ENCODE peak calls at places on chromosome 12, in four cellular contexts. One of them, this sample, is unnamed.
A peak's percentile ranks its signal among the peaks of the same experiment; 100 is the strongest.

GRCh38 chr12:2177003-2177402 is 124.2 kb downstream of the CACNA1C start:
- DNase-seq in IMR-90: no peak
- DNase-seq in H1: no peak
- DNase-seq in H9: no peak
- DNase-seq in this sample: no peak

GRCh38 chr12:3206536-3207072 is 129.4 kb downstream of the TSPAN9 start:
- DNase-seq in IMR-90: no peak
- DNase-seq in H9: no peak
- DNase-seq in H1: no peak
- DNase-seq in this sample: no peak

GRCh38 chr12:78880078-78880477 is 15.5 kb downstream of the SYT1 start:
- DNase-seq in IMR-90: peak; percentile 1
- DNase-seq in H1: no peak
- DNase-seq in H9: no peak
- DNase-seq in this sample: peak; percentile 80

GRCh38 chr12:48853228-48853688 is 1.3 kb upstream of the DDX23 start:
- DNase-seq in H1: peak; percentile 49
- DNase-seq in IMR-90: peak; percentile 89
- DNase-seq in H9: peak; percentile 88
- DNase-seq in this sample: peak; percentile 94

GRCh38 chr12:122040579-122041386 is 19.1 kb downstream of the BCL7A start:
- DNase-seq in H9: no peak
- DNase-seq in H1: no peak
- DNase-seq in IMR-90: no peak
- DNase-seq in this sample: no peak

GRCh38 chr12:66242261-66242760 is 53.3 kb downstream of the IRAK3 start:
- DNase-seq in H1: no peak
- DNase-seq in H9: no peak
- DNase-seq in IMR-90: no peak
- DNase-seq in this sample: no peak

GRCh38 chr12:74646831-74647230 is 109.2 kb downstream of the ATXN7L3B start:
- DNase-seq in H9: no peak
- DNase-seq in H1: no peak
- DNase-seq in IMR-90: no peak
- DNase-seq in this sample: peak; percentile 10

GRCh38 chr12:55720894-55721444 is 776 bp downstream of the RDH5 start:
- DNase-seq in IMR-90: peak; percentile 91
- DNase-seq in H9: peak; percentile 84
- DNase-seq in H1: no peak
- DNase-seq in this sample: no peak

GRCh38 chr12:79023784-79024183 is 159.2 kb downstream of the SYT1 start:
- DNase-seq in IMR-90: peak; percentile 13
- DNase-seq in H9: no peak
- DNase-seq in H1: no peak
- DNase-seq in this sample: no peak

GRCh38 chr12:123076604-123077297 is 74.1 kb downstream of the PITPNM2 start:
- DNase-seq in H9: no peak
- DNase-seq in IMR-90: no peak
- DNase-seq in H1: no peak
- DNase-seq in this sample: no peak

GRCh38 chr12:60174914-60175313 is 579.1 kb downstream of the SLC16A7 start:
- DNase-seq in H1: no peak
- DNase-seq in IMR-90: peak; percentile 40
- DNase-seq in H9: no peak
- DNase-seq in this sample: no peak

GRCh38 chr12:46663297-46663696 is 162.5 kb downstream of the SLC38A4 start:
- DNase-seq in H1: no peak
- DNase-seq in IMR-90: no peak
- DNase-seq in H9: no peak
- DNase-seq in this sample: no peak

GRCh38 chr12:90449611-90450010 is 505.4 kb downstream of the CCER1 start:
- DNase-seq in H1: no peak
- DNase-seq in IMR-90: no peak
- DNase-seq in H9: no peak
- DNase-seq in this sample: no peak
- H3K56ac ChIP-seq in H1: no peak overlapping the region
- H3K56ac ChIP-seq in IMR-90: no peak overlapping the region
- H3K56ac ChIP-seq in H9: no peak overlapping the region
- H3K56ac ChIP-seq in this sample: no peak overlapping the region

DNA sequence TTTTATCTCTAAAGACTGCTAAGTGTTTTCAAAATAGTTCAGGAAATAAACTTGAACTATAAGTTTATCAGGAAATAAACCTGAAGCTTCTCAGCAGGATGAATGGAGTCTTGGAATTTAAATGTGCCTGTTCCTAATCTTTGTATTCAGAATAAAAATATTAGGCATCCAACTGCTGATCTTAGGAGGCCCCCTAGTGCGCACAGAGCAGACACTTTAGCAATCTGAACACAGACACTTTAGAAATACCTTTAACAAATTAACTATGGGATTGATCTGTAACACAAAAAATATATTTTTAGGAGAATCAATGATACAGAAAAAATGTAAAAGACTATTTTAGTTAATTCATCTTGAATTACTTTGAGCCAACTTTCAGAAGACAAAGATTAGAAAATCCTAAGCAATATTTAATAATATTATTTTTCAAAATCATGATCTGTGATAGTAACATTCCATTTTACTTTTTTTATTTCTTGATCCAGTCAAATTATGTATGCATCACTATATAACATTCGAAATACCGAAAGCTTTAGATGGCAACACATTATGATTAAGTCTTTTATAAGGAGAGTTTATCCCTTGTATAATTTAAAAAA is 80.9 kb downstream of the SLC41A2 start:
- DNase-seq in IMR-90: peak; percentile 49
- DNase-seq in H9: no peak
- DNase-seq in H1: no peak
- DNase-seq in this sample: peak; percentile 8
- H3K56ac ChIP-seq in IMR-90: no peak overlapping the region
- H3K56ac ChIP-seq in H9: no peak overlapping the region
- H3K56ac ChIP-seq in H1: no peak overlapping the region
- H3K56ac ChIP-seq in this sample: no peak overlapping the region

DNA sequence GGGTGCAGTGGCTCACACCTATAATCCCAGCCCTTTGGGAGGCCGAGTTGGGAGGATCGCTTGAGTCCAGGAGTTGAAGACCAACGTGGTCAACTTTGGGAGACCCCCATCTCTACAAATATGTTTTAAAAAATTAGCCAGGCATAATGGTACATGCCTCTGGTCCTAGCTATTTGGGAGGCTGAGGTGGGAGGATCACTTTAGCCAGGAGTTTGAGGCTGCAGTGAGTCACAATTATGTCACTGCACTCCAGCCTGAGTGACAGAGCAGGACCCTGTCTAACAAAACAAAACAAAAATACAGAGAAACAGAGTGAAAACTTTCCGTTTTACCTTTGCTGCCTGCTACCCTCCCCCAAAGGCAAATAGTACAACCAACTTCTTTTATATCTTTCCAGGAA is 60.2 kb downstream of the SRGAP1 start:
- DNase-seq in H1: no peak
- DNase-seq in IMR-90: no peak
- DNase-seq in H9: no peak
- DNase-seq in this sample: no peak
- H3K56ac ChIP-seq in H1: no peak overlapping the region
- H3K56ac ChIP-seq in IMR-90: no peak overlapping the region
- H3K56ac ChIP-seq in H9: no peak overlapping the region
- H3K56ac ChIP-seq in this sample: no peak overlapping the region

GRCh38 chr12:53536962-53537361 is 29.7 kb upstream of the NPFF start:
- DNase-seq in H1: no peak
- DNase-seq in H9: no peak
- DNase-seq in IMR-90: no peak
- DNase-seq in this sample: no peak
- H3K56ac ChIP-seq in H1: no peak overlapping the region
- H3K56ac ChIP-seq in H9: no peak overlapping the region
- H3K56ac ChIP-seq in IMR-90: no peak overlapping the region
- H3K56ac ChIP-seq in this sample: no peak overlapping the region